ENCODE peak calls at places on chromosome 21, in ten cellular contexts. One of them, this sample, is unnamed.

GRCh38 chr21:44885615-44886014 is 12.1 kb upstream of the PTTG1IP start:
- DNase-seq in activated CD4-positive, alpha-beta T cell treated with anti-CD3 and anti-CD28 coated beads, Interleukin-2, amount 50 U/mL, for 1 hour: no peak
- DNase-seq in AG04449: no peak
- DNase-seq in activated T-helper 9 cell treated with anti-CD3 and anti-CD28 coated beads, Interleukin-2, amount 50 U/mL, for 16 hours: no peak
- DNase-seq in iPS-NIHi11: no peak
- DNase-seq in CD8-positive, alpha-beta T cell: no peak
- DNase-seq in caudate nucleus: no peak
- DNase-seq in GM12865: no peak
- DNase-seq in IMR-90: no peak
- DNase-seq in NB4: no peak
- DNase-seq in this sample: no peak

GRCh38 chr21:31243611-31244010 is 100.5 kb downstream of the TIAM1 start:
- DNase-seq in activated CD4-positive, alpha-beta T cell treated with anti-CD3 and anti-CD28 coated beads, Interleukin-2, amount 50 U/mL, for 1 hour: no peak
- DNase-seq in AG04449: no peak
- DNase-seq in activated T-helper 9 cell treated with anti-CD3 and anti-CD28 coated beads, Interleukin-2, amount 50 U/mL, for 16 hours: no peak
- DNase-seq in iPS-NIHi11: no peak
- DNase-seq in CD8-positive, alpha-beta T cell: no peak
- DNase-seq in caudate nucleus: no peak
- DNase-seq in GM12865: no peak
- DNase-seq in IMR-90: no peak
- DNase-seq in NB4: no peak
- DNase-seq in this sample: no peak

GRCh38 chr21:45972716-45973474 is 8.7 kb upstream of the COL6A1 start:
- DNase-seq in activated CD4-positive, alpha-beta T cell treated with anti-CD3 and anti-CD28 coated beads, Interleukin-2, amount 50 U/mL, for 1 hour: no peak
- DNase-seq in AG04449: no peak
- DNase-seq in activated T-helper 9 cell treated with anti-CD3 and anti-CD28 coated beads, Interleukin-2, amount 50 U/mL, for 16 hours: no peak
- DNase-seq in iPS-NIHi11: no peak
- DNase-seq in CD8-positive, alpha-beta T cell: no peak
- DNase-seq in caudate nucleus: no peak
- DNase-seq in GM12865: no peak
- DNase-seq in IMR-90: peak; percentile 92
- DNase-seq in NB4: no peak
- DNase-seq in this sample: no peak

GRCh38 chr21:37139902-37140301 is 66.8 kb downstream of the TTC3 start:
- DNase-seq in activated CD4-positive, alpha-beta T cell treated with anti-CD3 and anti-CD28 coated beads, Interleukin-2, amount 50 U/mL, for 1 hour: no peak
- DNase-seq in AG04449: peak; percentile 61
- DNase-seq in activated T-helper 9 cell treated with anti-CD3 and anti-CD28 coated beads, Interleukin-2, amount 50 U/mL, for 16 hours: no peak
- DNase-seq in iPS-NIHi11: peak; percentile 29
- DNase-seq in CD8-positive, alpha-beta T cell: no peak
- DNase-seq in caudate nucleus: no peak
- DNase-seq in GM12865: no peak
- DNase-seq in IMR-90: peak; percentile 71
- DNase-seq in NB4: no peak
- DNase-seq in this sample: no peak

GRCh38 chr21:34986561-34987533 is 62.3 kb downstream of the RUNX1 start:
- DNase-seq in activated CD4-positive, alpha-beta T cell treated with anti-CD3 and anti-CD28 coated beads, Interleukin-2, amount 50 U/mL, for 1 hour: peak; percentile 67
- DNase-seq in AG04449: peak; percentile 47
- DNase-seq in activated T-helper 9 cell treated with anti-CD3 and anti-CD28 coated beads, Interleukin-2, amount 50 U/mL, for 16 hours: peak; percentile 61
- DNase-seq in iPS-NIHi11: peak; percentile 20
- DNase-seq in CD8-positive, alpha-beta T cell: peak; percentile 66
- DNase-seq in caudate nucleus: no peak
- DNase-seq in GM12865: peak; percentile 84
- DNase-seq in IMR-90: peak; percentile 81
- DNase-seq in NB4: peak; percentile 87
- DNase-seq in this sample: no peak

GRCh38 chr21:30268608-30269197 is 14.0 kb downstream of the KRTAP24-1 start:
- DNase-seq in activated CD4-positive, alpha-beta T cell treated with anti-CD3 and anti-CD28 coated beads, Interleukin-2, amount 50 U/mL, for 1 hour: no peak
- DNase-seq in AG04449: no peak
- DNase-seq in activated T-helper 9 cell treated with anti-CD3 and anti-CD28 coated beads, Interleukin-2, amount 50 U/mL, for 16 hours: no peak
- DNase-seq in iPS-NIHi11: peak; percentile 67
- DNase-seq in CD8-positive, alpha-beta T cell: no peak
- DNase-seq in caudate nucleus: no peak
- DNase-seq in GM12865: peak; percentile 26
- DNase-seq in IMR-90: no peak
- DNase-seq in NB4: peak; percentile 59
- DNase-seq in this sample: no peak

GRCh38 chr21:36554411-36555157 is 74.7 kb upstream of the CLDN14 start:
- DNase-seq in activated CD4-positive, alpha-beta T cell treated with anti-CD3 and anti-CD28 coated beads, Interleukin-2, amount 50 U/mL, for 1 hour: no peak
- DNase-seq in AG04449: no peak
- DNase-seq in activated T-helper 9 cell treated with anti-CD3 and anti-CD28 coated beads, Interleukin-2, amount 50 U/mL, for 16 hours: no peak
- DNase-seq in iPS-NIHi11: no peak
- DNase-seq in CD8-positive, alpha-beta T cell: no peak
- DNase-seq in caudate nucleus: no peak
- DNase-seq in GM12865: no peak
- DNase-seq in IMR-90: no peak
- DNase-seq in NB4: no peak
- DNase-seq in this sample: no peak

GRCh38 chr21:15275615-15276228 is 210.9 kb upstream of the NRIP1 start:
- DNase-seq in activated CD4-positive, alpha-beta T cell treated with anti-CD3 and anti-CD28 coated beads, Interleukin-2, amount 50 U/mL, for 1 hour: no peak
- DNase-seq in AG04449: no peak
- DNase-seq in activated T-helper 9 cell treated with anti-CD3 and anti-CD28 coated beads, Interleukin-2, amount 50 U/mL, for 16 hours: no peak
- DNase-seq in iPS-NIHi11: no peak
- DNase-seq in CD8-positive, alpha-beta T cell: no peak
- DNase-seq in caudate nucleus: no peak
- DNase-seq in GM12865: no peak
- DNase-seq in IMR-90: no peak
- DNase-seq in NB4: no peak
- DNase-seq in this sample: no peak

GRCh38 chr21:43866233-43866632 is 1.2 kb downstream of the AGPAT3 start:
- DNase-seq in activated CD4-positive, alpha-beta T cell treated with anti-CD3 and anti-CD28 coated beads, Interleukin-2, amount 50 U/mL, for 1 hour: peak; percentile 33
- DNase-seq in AG04449: peak; percentile 7
- DNase-seq in activated T-helper 9 cell treated with anti-CD3 and anti-CD28 coated beads, Interleukin-2, amount 50 U/mL, for 16 hours: peak; percentile 26
- DNase-seq in iPS-NIHi11: no peak
- DNase-seq in CD8-positive, alpha-beta T cell: peak; percentile 44
- DNase-seq in caudate nucleus: peak; percentile 29
- DNase-seq in GM12865: peak; percentile 68
- DNase-seq in IMR-90: peak; percentile 57
- DNase-seq in NB4: peak; percentile 52
- DNase-seq in this sample: peak; percentile 18

GRCh38 chr21:39842741-39843146 is 24.5 kb upstream of the PCP4 start:
- DNase-seq in activated CD4-positive, alpha-beta T cell treated with anti-CD3 and anti-CD28 coated beads, Interleukin-2, amount 50 U/mL, for 1 hour: no peak
- DNase-seq in AG04449: no peak
- DNase-seq in activated T-helper 9 cell treated with anti-CD3 and anti-CD28 coated beads, Interleukin-2, amount 50 U/mL, for 16 hours: no peak
- DNase-seq in iPS-NIHi11: no peak
- DNase-seq in CD8-positive, alpha-beta T cell: no peak
- DNase-seq in caudate nucleus: no peak
- DNase-seq in GM12865: no peak
- DNase-seq in IMR-90: no peak
- DNase-seq in NB4: no peak
- DNase-seq in this sample: no peak

This sample was measured in chondrocyte.